ENCODE peak calls at places on chromosomes 4 and X, in nine cellular contexts. Z, N, B, J, V, C, W, Q and M are unnamed samples.

GRCh38 chr4:2261110-2261852 is 628 bp downstream of the MXD4 start:
- DNase-seq in Z (peak; percentile 71), N (no peak), B (peak; percentile 56), J (peak; percentile 33), V (peak; percentile 16), C (peak; percentile 61), W (peak; percentile 77), Q (peak; percentile 37), M (peak; percentile 39)

GRCh38 chrX:1400731-1401471 is 9.0 kb upstream of the SLC25A6 start:
- DNase-seq in Z (no peak), N (no peak), B (no peak), J (no peak), V (no peak), C (no peak), W (peak; percentile 67), Q (no peak), M (no peak)

GRCh38 chr4:150573534-150573933 is 8.4 kb upstream of the MAB21L2 start:
- DNase-seq in Z (no peak), N (no peak), B (peak; percentile 55), J (peak; percentile 68), V (no peak), C (no peak), W (no peak), Q (no peak), M (peak; percentile 47)

GRCh38 chrX:45806410-45807121 is 605.9 kb upstream of the DIPK2B start:
- DNase-seq in Z (peak; percentile 16), N (peak; percentile 65), B (peak; percentile 91), J (peak; percentile 98), V (no peak), C (no peak), W (peak; percentile 62), Q (no peak), M (peak; percentile 97)

GRCh38 chr4:182085051-182085480 is 158.1 kb upstream of the TENM3 start:
- DNase-seq in Z (no peak), N (no peak), B (peak; percentile 69), J (peak; percentile 98), V (no peak), C (no peak), W (no peak), Q (no peak), M (no peak)

GRCh38 chr4:155818639-155819038 is 47.4 kb downstream of the ASIC5 start:
- DNase-seq in Z (no peak), N (no peak), B (peak; percentile 21), J (peak; percentile 27), V (no peak), C (no peak), W (no peak), Q (no peak), M (no peak)

GRCh38 chr4:166128452-166128851 is 255.4 kb downstream of the TLL1 start:
- DNase-seq in Z (no peak), N (no peak), B (peak; percentile 34), J (peak; percentile 52), V (no peak), C (no peak), W (no peak), Q (no peak), M (peak; percentile 79)

GRCh38 chrX:129600981-129601424 is 53.8 kb downstream of the APLN start:
- DNase-seq in Z (no peak), N (no peak), B (peak; percentile 41), J (peak; percentile 15), V (peak; percentile 38), C (peak; percentile 35), W (no peak), Q (no peak), M (peak; percentile 31)

GRCh38 chrX:118847676-118848075 is 24.1 kb downstream of the ZCCHC12 start:
- DNase-seq in Z (no peak), N (peak; percentile 6), B (peak; percentile 62), J (peak; percentile 29), V (no peak), C (peak; percentile 34), W (no peak), Q (no peak), M (peak; percentile 53)

DNA sequence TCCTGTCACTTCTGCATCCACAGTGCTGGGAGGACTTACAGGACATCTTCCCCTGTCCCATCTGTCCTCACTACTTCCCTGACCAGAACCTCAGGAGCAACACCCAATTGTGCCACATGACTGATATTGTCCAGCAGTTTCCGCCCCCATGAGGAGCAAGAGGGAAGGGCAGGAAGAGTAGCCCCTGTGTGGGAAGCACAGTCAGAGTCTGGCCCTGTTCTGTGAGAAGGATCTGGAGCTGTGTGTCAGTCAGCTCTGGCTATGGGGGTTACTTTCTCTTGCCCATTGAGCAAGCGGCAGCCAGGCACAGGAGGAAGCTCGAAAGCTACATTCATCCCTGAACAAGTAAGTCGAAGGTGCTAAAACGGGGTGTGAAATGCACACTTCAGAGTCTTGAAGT is 14.8 kb upstream of the TRIM60 start:
- DNase-seq in Z (no peak), N (no peak), B (peak; percentile 7), J (no peak), V (no peak), C (no peak), W (no peak), Q (no peak), M (peak; percentile 13)
- TF ChIP-seq CTCF in Z (peak; percentile 17), N (peak; percentile 32), B (peak; percentile 25), J (no peak), V (no peak), C (no peak), W (no peak), Q (no peak), M (peak; percentile 33)

DNA sequence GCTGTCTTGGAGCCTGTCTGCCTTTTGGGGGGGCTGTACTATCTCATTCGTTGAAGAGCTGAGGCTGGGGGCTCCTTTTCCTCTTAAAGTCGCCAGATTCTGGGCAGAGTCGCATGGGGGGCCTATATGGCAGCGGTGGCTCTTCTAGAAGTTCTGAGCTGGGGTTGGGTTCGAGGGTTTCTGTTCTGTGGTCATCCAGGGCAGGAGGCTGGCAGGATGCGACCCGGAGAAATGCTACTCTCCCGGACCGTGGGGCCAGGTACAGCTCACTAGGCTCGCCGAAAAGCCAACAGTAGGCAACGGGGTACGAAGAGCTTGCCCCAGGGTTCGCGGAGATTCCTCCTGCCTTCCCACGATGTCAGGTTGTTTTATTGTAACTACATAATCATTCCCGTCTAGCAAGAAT is 1.9 kb upstream of the CITED1 start:
- DNase-seq in Z (no peak), N (no peak), B (no peak), J (no peak), V (no peak), C (no peak), W (no peak), Q (no peak), M (no peak)
- H3K4me3 ChIP-seq in Z (no peak overlapping the region), N (no peak overlapping the region), B (no peak overlapping the region), J (no peak overlapping the region), V (peak overlapping the region; percentile 73), C (peak overlapping the region; percentile 53), W (no peak overlapping the region), Q (no peak overlapping the region), M (no peak overlapping the region)

GRCh38 chr4:41644288-41644914 is 104.1 kb downstream of the PHOX2B start:
- DNase-seq in Z (peak; percentile 32), N (peak; percentile 7), B (peak; percentile 61), J (peak; percentile 57), V (peak; percentile 81), C (no peak), W (peak; percentile 74), Q (no peak), M (peak; percentile 8)
- TF ChIP-seq CTCF in Z (peak; percentile 25), N (peak; percentile 84), B (peak; percentile 77), J (peak; percentile 83), V (peak; percentile 92), C (no peak), W (no peak), Q (no peak), M (peak; percentile 33)

GRCh38 chr4:100486496-100486895 is 31.3 kb downstream of the EMCN start:
- DNase-seq in Z (no peak), N (no peak), B (no peak), J (no peak), V (no peak), C (peak; percentile 38), W (no peak), Q (no peak), M (no peak)
- H3K4me3 ChIP-seq in Z (no peak overlapping the region), N (no peak overlapping the region), B (no peak overlapping the region), J (no peak overlapping the region), V (no peak overlapping the region), C (no peak overlapping the region), W (no peak overlapping the region), Q (no peak overlapping the region), M (no peak overlapping the region)